ENCODE peak calls at places on chromosomes 13 and 19, in ten cellular contexts. Z is mammary epithelial cell; G is dorsolateral prefrontal cortex; M is AG04450; L is suprapubic skin; U is CD4-positive, CD25-positive, alpha-beta regulatory T cell; Y is CD8-positive, alpha-beta memory T cell; Q is iPS DF 6.9; N is cardiac muscle cell; V is CD4-positive, alpha-beta memory T cell. T is an unnamed sample. For H3K27me3, the result is how much of the 10 kb centered on the place peaks cover.

GRCh38 chr13:63497601-63498000 is 2082.0 kb upstream of the PCDH20 start:
- DNase-seq in V (no peak), U (no peak), M (no peak), G (no peak), Q (no peak), L (no peak), Y (no peak), Z (no peak), N (no peak), T (no peak)

GRCh38 chr13:40187324-40187795 is 479.1 kb downstream of the FOXO1 start:
- DNase-seq in Q (no peak), G (no peak), V (peak), U (peak), M (no peak), Y (peak), Z (no peak), L (no peak), N (no peak), T (no peak)

GRCh38 chr13:30585748-30586262 is 31.9 kb upstream of the USPL1 start:
- DNase-seq in M (peak), L (no peak), Q (no peak), N (no peak), U (no peak), Y (no peak), Z (no peak), V (no peak), G (no peak), T (peak)

GRCh38 chr13:76383671-76384461 is 502.3 kb downstream of the KCTD12 start:
- DNase-seq in V (no peak), U (no peak), N (peak), Q (no peak), Z (peak), M (peak), Y (no peak), G (no peak), L (no peak), T (no peak)

GRCh38 chr19:4088975-4089374 is 22.3 kb upstream of the ZBTB7A start:
- DNase-seq in Q (no peak), U (no peak), M (no peak), N (no peak), G (no peak), Y (peak), L (no peak), Z (no peak), V (peak), T (no peak)

GRCh38 chr13:59478908-59479307 is 684.8 kb downstream of the DIAPH3 start:
- DNase-seq in Q (no peak), L (no peak), G (no peak), N (no peak), U (no peak), Z (no peak), Y (no peak), M (no peak), V (no peak), T (no peak)

GRCh38 chr13:43136940-43137574 is 113.7 kb downstream of the DNAJC15 start:
- DNase-seq in M (no peak), N (no peak), Y (no peak), Q (no peak), U (no peak), Z (no peak), G (no peak), L (no peak), V (no peak), T (no peak)

GRCh38 chr13:36173923-36174322 is 40.4 kb downstream of the SOHLH2 start:
- DNase-seq in Y (no peak), N (no peak), L (no peak), G (no peak), M (no peak), Q (no peak), V (no peak), U (no peak), Z (no peak), T (no peak)

GRCh38 chr13:29716493-29716892 is 121.0 kb upstream of the SLC7A1 start:
- DNase-seq in M (no peak), Z (no peak), Q (no peak), Y (no peak), U (no peak), V (no peak), L (no peak), N (no peak), G (no peak), T (no peak)

GRCh38 chr13:45068036-45069001 is 52.0 kb upstream of the GTF2F2 start:
- DNase-seq in Y (no peak), G (no peak), M (no peak), L (no peak), Z (no peak), V (no peak), U (no peak), N (no peak), Q (no peak), T (no peak)

GRCh38 chr13:51804295-51805172 is 571 bp upstream of the DHRS12 start:
- DNase-seq in G (no peak), L (peak), Q (no peak), M (no peak), V (no peak), Z (no peak), U (no peak), Y (peak), N (no peak), T (no peak)

GRCh38 chr13:80977168-80977567 is 636.2 kb upstream of the SPRY2 start:
- DNase-seq in N (no peak), Q (no peak), U (no peak), V (no peak), M (no peak), Z (no peak), G (no peak), L (no peak), Y (no peak), T (no peak)

GRCh38 chr13:43676320-43676719 is 110.5 kb downstream of the ENOX1 start:
- DNase-seq in Q (no peak), V (no peak), L (no peak), Z (no peak), Y (no peak), N (no peak), G (no peak), M (no peak), U (no peak), T (no peak)

GRCh38 chr13:73698859-73699258 is 435.3 kb downstream of the KLF12 start:
- DNase-seq in N (no peak), Y (no peak), V (no peak), G (no peak), M (no peak), L (no peak), Z (no peak), Q (no peak), U (no peak), T (no peak)

GRCh38 chr19:44623080-44623479 is 9.7 kb downstream of the IGSF23 start:
- DNase-seq in L (no peak), M (no peak), V (no peak), Y (no peak), Q (no peak), N (no peak), Z (no peak), G (no peak), U (no peak), T (no peak)

GRCh38 chr13:32917504-32917903 is 98.7 kb upstream of the KL start:
- DNase-seq in Q (no peak), L (no peak), G (no peak), U (no peak), M (no peak), Z (no peak), Y (no peak), V (no peak), N (no peak), T (no peak)

GRCh38 chr13:73411067-73411809 is 352.4 kb downstream of the KLF5 start:
- DNase-seq in Z (peak), Y (no peak), L (no peak), G (no peak), V (no peak), U (no peak), N (no peak), M (no peak), Q (no peak), T (no peak)

GRCh38 chr13:63436288-63436687 is 2020.6 kb upstream of the PCDH20 start:
- DNase-seq in M (no peak), N (no peak), V (no peak), Z (no peak), Y (no peak), U (no peak), L (no peak), G (no peak), Q (no peak), T (no peak)

GRCh38 chr13:108919036-108919907 is 289.9 kb downstream of the MYO16 start:
- DNase-seq in U (no peak), G (no peak), M (no peak), Z (peak), L (no peak), Q (no peak), Y (no peak), N (no peak), V (no peak), T (peak)

GRCh38 chr19:28519950-28520861 is 692.7 kb downstream of the UQCRFS1 start:
- DNase-seq in Q (no peak), M (no peak), N (no peak), V (no peak), Y (no peak), G (peak), L (no peak), U (no peak), Z (no peak), T (peak)

GRCh38 chr13:41428155-41428554 is 29.2 kb upstream of the RGCC start:
- DNase-seq in U (peak), M (no peak), Y (peak), Q (no peak), N (no peak), G (no peak), L (no peak), V (peak), Z (no peak), T (peak)

GRCh38 chr19:10946964-10947657 is 13.7 kb upstream of the SMARCA4 start:
- DNase-seq in U (no peak), Z (no peak), N (no peak), G (no peak), V (no peak), Y (no peak), M (no peak), L (no peak), Q (no peak), T (no peak)

GRCh38 chr13:109145631-109146030 is 516.2 kb downstream of the MYO16 start:
- DNase-seq in L (no peak), N (peak), V (peak), U (no peak), Y (no peak), Z (peak), M (peak), G (no peak), Q (no peak), T (peak)

GRCh38 chr13:60164490-60164889 is 762 bp upstream of the DIAPH3 start:
- DNase-seq in Y (no peak), Z (no peak), U (no peak), V (no peak), G (no peak), N (no peak), M (no peak), Q (no peak), L (no peak), T (no peak)

GRCh38 chr19:54481326-54481930 is 8.3 kb upstream of the CDC42EP5 start:
- DNase-seq in U (peak), G (no peak), N (peak), V (peak), M (no peak), L (no peak), Y (no peak), Z (peak), Q (peak), T (peak)

GRCh38 chr19:14565765-14566711 is 5.8 kb downstream of the NDUFB7 start:
- DNase-seq in Z (no peak), V (no peak), Q (no peak), Y (no peak), M (no peak), U (no peak), N (no peak), L (no peak), G (no peak), T (no peak)

GRCh38 chr19:48500830-48501445 is 10.7 kb downstream of the LMTK3 start:
- DNase-seq in N (no peak), L (no peak), G (no peak), U (no peak), V (no peak), Q (no peak), M (no peak), Y (no peak), Z (no peak), T (no peak)

GRCh38 chr19:18053571-18054219 is 33.0 kb downstream of the IL12RB1 start:
- DNase-seq in V (no peak), L (no peak), Y (no peak), U (no peak), N (no peak), Z (no peak), M (no peak), Q (no peak), G (no peak), T (no peak)

GRCh38 chr13:91087276-91087675 is 260.2 kb upstream of the MIR17HG start:
- DNase-seq in Z (no peak), L (no peak), Y (no peak), G (no peak), M (no peak), V (no peak), N (no peak), Q (no peak), U (no peak), T (no peak)

GRCh38 chr13:98741741-98742435 is 10.6 kb downstream of the SLC15A1 start:
- DNase-seq in U (no peak), Z (no peak), L (no peak), N (no peak), M (no peak), Y (no peak), G (no peak), Q (no peak), V (no peak), T (no peak)

GRCh38 chr19:3801412-3802096 is 15.4 kb upstream of the MATK start:
- DNase-seq in M (no peak), V (peak), Z (peak), U (no peak), Q (no peak), L (no peak), Y (peak), N (peak), G (peak), T (no peak)

GRCh38 chr13:25468330-25469178 is 96.8 kb downstream of the ATP8A2 start:
- DNase-seq in L (no peak), M (no peak), V (no peak), Z (peak), U (no peak), N (peak), Y (no peak), G (peak), Q (no peak), T (peak)

GRCh38 chr19:55460670-55461258 is 678 bp downstream of the ISOC2 start:
- DNase-seq in G (no peak), L (peak), M (peak), Q (no peak), V (no peak), Y (peak), Z (peak), U (peak), N (peak), T (peak)

DNA sequence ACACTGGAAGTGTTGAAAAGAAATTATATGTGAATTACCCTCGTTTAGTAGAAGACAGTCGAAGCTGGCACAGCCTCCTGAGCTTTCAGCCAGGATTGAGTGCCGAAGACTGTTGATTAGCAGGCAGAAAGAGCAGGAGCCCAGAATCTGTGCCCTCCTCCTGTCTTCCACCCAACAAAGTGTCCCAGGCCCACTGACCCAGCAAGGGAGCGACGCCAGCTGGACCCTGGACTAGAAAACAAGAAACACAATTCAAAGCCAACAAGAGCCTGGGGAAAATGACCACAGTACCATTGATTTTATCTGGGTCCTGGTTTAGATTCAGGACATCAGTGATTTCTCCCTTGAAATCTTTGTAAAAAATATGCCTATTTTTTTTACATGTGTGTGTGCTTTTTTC is 120.7 kb downstream of the RXFP2 start:
- DNase-seq in V (no peak), M (no peak), G (peak), L (no peak), N (no peak), Y (no peak), Q (no peak), U (no peak), Z (no peak), T (no peak)
- H3K4me3 ChIP-seq in V (no peak), M (no peak), G (no peak), L (no peak), N (no peak), Y (no peak), Q (no peak), U (no peak), Z (no peak), T (no peak)

GRCh38 chr13:110831437-110832204 is 83.2 kb downstream of the ANKRD10 start:
- DNase-seq in Q (no peak), Y (no peak), U (no peak), G (no peak), N (no peak), Z (no peak), L (no peak), M (no peak), V (no peak), T (no peak)
- H3K27me3 ChIP-seq in Q (under half), Y (under half), U (under half), G (under half), N (under half), Z (under half), L (under half), M (under half), V (under half), T (under half)

GRCh38 chr19:35142531-35143230 is 374 bp upstream of the FXYD7 start:
- DNase-seq in M (no peak), Y (peak), L (no peak), U (peak), Z (no peak), V (peak), G (no peak), N (peak), Q (no peak), T (peak)
- H3K4me3 ChIP-seq in M (no peak), Y (peak), L (peak), U (peak), Z (no peak), V (peak), G (peak), N (peak), Q (peak), T (no peak)

DNA sequence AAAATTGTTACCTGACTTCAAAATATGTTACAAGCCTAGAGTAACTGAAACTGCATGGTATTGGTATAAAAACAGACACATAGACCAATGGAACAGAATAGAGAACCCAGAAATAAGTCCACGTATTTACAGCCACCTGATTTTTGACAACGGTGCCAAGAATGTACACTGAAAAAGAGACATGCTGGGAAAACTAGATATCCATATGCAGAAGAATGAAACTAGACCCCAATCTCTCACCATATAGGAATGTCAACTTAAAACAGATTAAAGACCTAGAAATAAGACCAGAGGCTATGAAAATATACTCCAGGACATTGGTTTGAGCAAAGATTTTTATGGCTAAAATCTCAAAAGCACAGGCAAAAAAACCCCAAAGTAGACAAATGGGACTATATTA is 76.5 kb downstream of the LATS2 start:
- DNase-seq in G (no peak), Z (no peak), L (no peak), U (no peak), Y (no peak), M (peak), V (no peak), Q (no peak), N (no peak), T (no peak)
- H3K27me3 ChIP-seq in G (under half), Z (under half), L (under half), U (under half), Y (under half), M (under half), V (under half), Q (under half), N (under half), T (under half)

GRCh38 chr13:39144941-39145533 is 106.8 kb downstream of the NHLRC3 start:
- DNase-seq in Z (peak), V (no peak), N (peak), Y (no peak), G (peak), M (peak), U (no peak), L (peak), Q (peak), T (peak)

GRCh38 chr13:39144391-39144790 is 106.1 kb downstream of the NHLRC3 start:
- DNase-seq in M (no peak), Q (no peak), Z (no peak), L (no peak), V (no peak), Y (no peak), N (no peak), G (no peak), U (no peak), T (no peak)

GRCh38 chr13:39149896-39150295 is 111.6 kb downstream of the NHLRC3 start:
- DNase-seq in U (no peak), Y (no peak), Q (no peak), V (no peak), M (no peak), N (no peak), Z (no peak), L (no peak), G (no peak), T (no peak)

GRCh38 chr13:39148513-39148961 is 110.3 kb downstream of the NHLRC3 start:
- DNase-seq in Y (no peak), Q (no peak), Z (peak), M (no peak), U (no peak), V (no peak), N (no peak), L (peak), G (no peak), T (no peak)
- H3K4me3 ChIP-seq in Y (no peak), Q (no peak), Z (no peak), M (no peak), U (no peak), V (no peak), N (no peak), L (no peak), G (no peak), T (no peak)

DNA sequence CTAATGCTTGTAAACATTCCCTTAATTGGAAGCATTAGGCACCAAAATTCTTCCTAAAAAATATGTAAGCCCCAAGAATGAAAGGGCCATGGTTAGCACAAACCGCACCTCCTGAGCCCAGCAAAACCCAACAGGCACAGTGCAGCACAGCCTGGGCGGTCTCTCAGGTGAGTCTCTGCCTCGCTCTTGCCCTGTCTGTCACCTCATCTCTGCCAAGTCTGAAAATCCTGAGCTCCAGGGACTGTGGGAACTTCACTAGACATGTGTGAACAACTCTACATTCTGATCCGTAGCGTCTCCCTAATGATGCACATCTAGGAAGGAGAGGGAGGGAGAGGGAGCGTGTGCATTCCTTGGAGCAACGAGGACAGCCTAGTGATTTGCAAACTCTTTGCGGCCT is 88.8 kb upstream of the GJB6 start:
- DNase-seq in N (no peak), M (no peak), U (no peak), G (no peak), Z (no peak), Y (no peak), Q (no peak), L (no peak), V (no peak), T (no peak)
- H3K27me3 ChIP-seq in N (under half), M (under half), U (under half), G (under half), Z (under half), Y (under half), Q (under half), L (under half), V (under half), T (under half)

DNA sequence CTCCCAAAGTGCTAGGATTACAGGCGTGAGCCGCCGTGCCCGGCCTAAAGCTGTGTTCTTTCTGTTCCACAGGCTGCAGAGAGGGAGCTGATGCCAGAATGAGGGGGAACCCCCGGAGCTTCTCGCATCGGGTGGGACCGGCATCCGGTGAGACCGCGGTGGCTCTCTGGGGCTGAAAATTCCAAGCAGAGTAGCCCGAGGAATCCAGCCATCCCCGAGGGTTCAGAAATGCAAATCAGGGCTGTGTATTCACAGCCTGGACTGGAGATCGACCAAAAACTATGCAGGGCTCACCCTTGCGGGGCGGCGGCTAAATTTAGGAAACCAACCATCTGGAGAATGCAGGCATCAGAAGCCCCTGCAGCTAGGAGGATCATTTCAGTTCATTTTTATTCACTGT is 99.2 kb downstream of the GNG7 start:
- DNase-seq in U (no peak), L (peak), N (peak), Y (no peak), Q (no peak), V (no peak), G (no peak), M (no peak), Z (no peak), T (no peak)
- H3K4me3 ChIP-seq in U (no peak), L (peak), N (no peak), Y (no peak), Q (no peak), V (no peak), G (peak), M (peak), Z (no peak), T (no peak)

T was measured in adrenal gland.